ENCODE peak calls at places on chromosomes 5 and 9, in nine cellular contexts. E, M, Q, B, J, W, G, N and V are unnamed samples.

GRCh38 chr5:31757813-31758212 is 118.9 kb downstream of the PDZD2 start:
- DNase-seq in G (no peak), B (no peak), N (no peak), W (no peak), J (no peak), E (no peak), Q (no peak), M (no peak), V (no peak)

GRCh38 chr5:154157483-154158378 is 32.8 kb upstream of the GALNT10 start:
- DNase-seq in N (no peak), M (no peak), J (no peak), G (no peak), Q (no peak), W (no peak), E (no peak), B (no peak), V (peak; percentile 13)

GRCh38 chr5:77770293-77771005 is 5.7 kb downstream of the TBCA start:
- DNase-seq in G (no peak), N (no peak), M (no peak), W (no peak), Q (no peak), B (no peak), E (no peak), J (no peak), V (no peak)

GRCh38 chr5:65152131-65152530 is 329.6 kb downstream of the ADAMTS6 start:
- DNase-seq in E (no peak), W (no peak), B (no peak), J (no peak), N (no peak), M (no peak), Q (no peak), G (no peak), V (no peak)

GRCh38 chr9:114546851-114547250 is 40.7 kb upstream of the ATP6V1G1 start:
- DNase-seq in W (no peak), E (no peak), B (no peak), N (no peak), Q (no peak), J (no peak), M (no peak), G (no peak), V (no peak)

GRCh38 chr5:159099049-159099760 is 511 bp downstream of the EBF1 start:
- DNase-seq in Q (no peak), W (peak; percentile 66), E (peak; percentile 20), B (peak; percentile 58), J (peak; percentile 61), N (no peak), G (no peak), M (peak; percentile 81), V (peak; percentile 75)

GRCh38 chr9:136862849-136863622 is 3.1 kb downstream of the EDF1 start:
- DNase-seq in G (no peak), E (peak; percentile 13), W (no peak), B (peak; percentile 56), M (no peak), N (no peak), Q (no peak), J (no peak), V (no peak)

GRCh38 chr9:87711857-87712800 is 13.8 kb upstream of the CTSL start:
- DNase-seq in M (no peak), J (no peak), W (peak; percentile 86), B (no peak), G (no peak), Q (no peak), E (no peak), N (no peak), V (no peak)

GRCh38 chr5:168109441-168109840 is 182.0 kb upstream of the WWC1 start:
- DNase-seq in N (no peak), M (no peak), W (no peak), Q (no peak), B (no peak), J (no peak), E (no peak), G (no peak), V (no peak)

GRCh38 chr5:168101352-168101751 is 190.1 kb upstream of the WWC1 start:
- DNase-seq in M (no peak), B (no peak), N (no peak), Q (no peak), G (no peak), W (no peak), E (no peak), J (no peak), V (no peak)

GRCh38 chr5:168106008-168106761 is 185.3 kb upstream of the WWC1 start:
- DNase-seq in M (no peak), Q (no peak), B (no peak), G (no peak), W (no peak), N (no peak), E (no peak), J (no peak), V (no peak)

GRCh38 chr5:168110384-168110783 is 181.1 kb upstream of the WWC1 start:
- DNase-seq in G (no peak), E (no peak), W (no peak), J (no peak), M (no peak), N (no peak), B (no peak), Q (no peak), V (no peak)

DNA sequence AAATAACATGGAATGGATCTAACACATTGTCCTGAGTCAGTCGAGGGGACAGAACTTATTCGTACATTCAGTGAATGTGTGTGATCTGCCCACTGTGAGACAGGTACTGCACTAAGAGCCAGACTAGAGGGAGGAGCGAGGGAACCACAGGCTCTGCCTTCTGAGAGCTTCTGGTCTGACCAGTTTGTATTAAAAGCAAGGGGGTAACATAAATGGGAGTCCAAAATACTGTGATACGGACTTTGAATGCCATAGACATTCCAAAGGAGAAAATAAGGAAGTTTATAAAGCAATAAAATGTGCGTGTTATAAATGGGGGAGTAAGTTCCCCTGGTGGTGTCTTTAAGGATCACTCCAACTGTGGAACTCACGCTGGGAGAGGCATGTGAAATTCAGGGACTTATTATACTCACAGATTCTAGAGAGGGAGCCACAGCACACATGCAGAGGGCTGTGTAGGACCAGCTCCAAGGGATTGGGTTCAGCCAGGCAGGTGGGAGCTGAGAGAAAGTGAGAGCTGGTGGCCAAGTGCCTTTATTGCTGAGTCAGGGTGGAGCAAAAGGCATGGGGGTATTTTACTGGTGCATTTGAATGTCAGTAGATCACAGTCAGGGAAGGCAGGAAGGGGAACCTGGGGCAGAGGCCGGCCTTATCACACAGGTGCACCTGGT is 186.5 kb upstream of the WWC1 start:
- DNase-seq in J (no peak), N (no peak), B (no peak), G (no peak), E (no peak), W (no peak), M (no peak), Q (peak; percentile 62), V (peak; percentile 22)
- TF ChIP-seq CTCF in J (no peak), N (peak; percentile 23), B (no peak), G (no peak), E (no peak), W (peak; percentile 3), M (no peak), Q (no peak), V (no peak)

GRCh38 chr5:171845040-171845439 is 59.4 kb downstream of the SMIM23 start:
- DNase-seq in B (no peak), M (no peak), E (no peak), Q (no peak), W (no peak), G (no peak), N (no peak), J (no peak), V (no peak)

GRCh38 chr5:171848487-171848886 is 62.9 kb downstream of the SMIM23 start:
- DNase-seq in W (no peak), B (no peak), N (no peak), J (peak; percentile 25), E (no peak), G (no peak), M (no peak), Q (no peak), V (no peak)

GRCh38 chr5:171848006-171848405 is 62.4 kb downstream of the SMIM23 start:
- DNase-seq in E (no peak), Q (no peak), M (no peak), J (peak; percentile 20), N (no peak), B (no peak), G (no peak), W (no peak), V (no peak)

GRCh38 chr5:171847026-171847425 is 61.4 kb downstream of the SMIM23 start:
- DNase-seq in N (no peak), G (no peak), Q (no peak), E (no peak), J (peak; percentile 20), B (no peak), W (no peak), M (no peak), V (no peak)

GRCh38 chr5:171845857-171846785 is 60.5 kb downstream of the SMIM23 start:
- DNase-seq in E (no peak), N (no peak), G (no peak), B (no peak), Q (peak; percentile 8), J (peak; percentile 54), M (no peak), W (peak; percentile 26), V (no peak)
- TF ChIP-seq CTCF in E (no peak), N (no peak), G (no peak), B (peak; percentile 21), Q (no peak), J (no peak), M (no peak), W (peak; percentile 15), V (peak; percentile 1)

DNA sequence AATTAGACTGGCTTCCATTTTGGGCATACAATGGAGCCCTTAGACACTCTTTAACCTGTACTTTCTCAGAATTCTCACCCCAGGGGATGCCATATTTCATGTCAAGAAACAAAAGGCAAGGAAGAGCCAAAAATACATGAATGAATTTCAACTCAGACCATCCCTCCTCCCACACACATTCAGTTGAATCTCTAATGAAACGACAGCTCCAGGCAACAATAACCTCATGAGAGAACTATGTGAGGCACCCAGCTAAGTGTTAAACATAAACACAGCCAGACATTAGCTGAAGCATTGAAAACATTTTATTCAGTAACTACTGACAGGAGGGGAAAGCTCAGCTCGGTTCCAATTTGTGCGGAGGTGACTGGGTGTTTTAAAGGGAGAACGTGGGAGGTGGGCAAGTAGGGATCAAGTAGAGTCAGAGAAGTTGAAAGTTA is 1359.1 kb upstream of the CDH9 start:
- DNase-seq in E (no peak), M (no peak), B (no peak), N (no peak), J (no peak), G (no peak), Q (no peak), W (peak; percentile 44), V (peak; percentile 38)
- TF ChIP-seq CTCF in E (no peak), M (no peak), B (no peak), N (no peak), J (no peak), G (no peak), Q (no peak), W (no peak), V (no peak)

DNA sequence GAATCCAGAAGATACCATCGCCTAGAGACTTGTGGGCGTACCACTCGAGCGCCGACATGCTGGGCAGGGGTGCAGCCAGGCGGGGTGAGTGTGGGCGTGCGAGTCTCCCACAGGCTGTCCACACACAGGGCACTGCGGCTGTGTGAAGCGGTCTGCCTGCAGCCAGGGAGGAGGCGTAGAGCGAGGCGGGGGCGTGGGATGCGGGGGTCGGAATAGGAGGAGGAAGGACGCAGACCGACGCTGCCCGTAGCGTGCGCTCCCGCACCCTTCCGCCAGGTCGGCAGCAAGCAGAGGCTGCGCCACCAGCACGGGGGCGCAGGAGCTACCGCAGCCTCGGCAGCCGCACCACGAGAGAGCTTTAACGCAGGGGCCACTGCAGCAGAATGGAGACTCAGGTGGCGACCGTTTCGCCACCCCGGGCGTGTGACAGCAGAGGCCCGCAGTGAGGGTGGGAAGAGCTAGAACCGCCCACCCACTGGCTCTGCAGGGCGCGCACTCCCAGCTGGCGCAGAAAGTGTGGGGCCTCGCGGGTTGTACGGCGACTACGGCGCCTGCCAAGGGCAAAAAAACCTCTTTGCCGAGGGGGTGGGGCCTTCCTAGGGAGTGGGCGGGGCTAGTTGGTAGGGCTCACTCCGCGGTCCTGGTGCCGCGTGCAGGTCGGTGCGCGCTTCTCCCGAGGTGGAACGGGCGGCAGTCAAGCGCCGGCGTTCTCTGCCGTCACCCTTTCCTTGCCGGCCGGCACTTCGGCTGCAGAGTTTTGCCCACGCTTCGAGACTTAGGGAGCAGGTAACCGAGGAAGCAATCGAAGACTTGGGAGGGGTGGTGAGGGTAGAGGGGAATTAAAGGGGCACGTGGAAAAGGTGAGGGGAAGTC is at the start of the genes MBLAC2 and POLR3G:
- DNase-seq in E (peak; percentile 96), N (peak; percentile 87), W (peak; percentile 95), B (peak; percentile 97), J (peak; percentile 96), M (peak; percentile 93), G (peak; percentile 80), Q (peak; percentile 95), V (peak; percentile 96)
- TF ChIP-seq CTCF in E (peak; percentile 36), N (no peak), W (peak; percentile 66), B (peak; percentile 35), J (peak; percentile 64), M (peak; percentile 51), G (peak; percentile 51), Q (no peak), V (peak; percentile 49)